ENCODE peak calls at places on chromosomes 13 and 19, in seven cellular contexts. One of them, this sample, is unnamed.

GRCh38 chr19:5967994-5968430 is 9.9 kb downstream of the RANBP3 start:
- DNase-seq in DND-41: peak
- DNase-seq in cardiac muscle cell: peak
- DNase-seq in SJSA1: peak
- DNase-seq in uterus: peak
- DNase-seq in pancreas: peak
- DNase-seq in GM23338: peak
- DNase-seq in this sample: no peak

GRCh38 chr19:1752757-1753728 is at the start of gene ONECUT3:
- DNase-seq in DND-41: no peak
- DNase-seq in cardiac muscle cell: no peak
- DNase-seq in SJSA1: no peak
- DNase-seq in uterus: no peak
- DNase-seq in pancreas: no peak
- DNase-seq in GM23338: no peak
- DNase-seq in this sample: no peak

GRCh38 chr19:37227996-37228395 is 10.0 kb downstream of the ZNF383 start:
- DNase-seq in DND-41: peak
- DNase-seq in cardiac muscle cell: no peak
- DNase-seq in SJSA1: no peak
- DNase-seq in uterus: no peak
- DNase-seq in pancreas: no peak
- DNase-seq in GM23338: peak
- DNase-seq in this sample: no peak

GRCh38 chr19:4523306-4524110 is 5.2 kb upstream of the PLIN4 start:
- DNase-seq in DND-41: no peak
- DNase-seq in cardiac muscle cell: peak
- DNase-seq in SJSA1: no peak
- DNase-seq in uterus: no peak
- DNase-seq in pancreas: no peak
- DNase-seq in GM23338: peak
- DNase-seq in this sample: no peak

GRCh38 chr13:111367340-111367739 is 46.9 kb downstream of the TEX29 start:
- DNase-seq in DND-41: no peak
- DNase-seq in cardiac muscle cell: no peak
- DNase-seq in SJSA1: peak
- DNase-seq in uterus: no peak
- DNase-seq in pancreas: no peak
- DNase-seq in GM23338: no peak
- DNase-seq in this sample: no peak

GRCh38 chr13:34137200-34137599 is 319.3 kb downstream of the RFC3 start:
- DNase-seq in DND-41: no peak
- DNase-seq in cardiac muscle cell: no peak
- DNase-seq in SJSA1: no peak
- DNase-seq in uterus: no peak
- DNase-seq in pancreas: no peak
- DNase-seq in GM23338: no peak
- DNase-seq in this sample: no peak

GRCh38 chr13:113084094-113084942 is 21.3 kb upstream of the F7 start:
- DNase-seq in DND-41: no peak
- DNase-seq in cardiac muscle cell: no peak
- DNase-seq in SJSA1: no peak
- DNase-seq in uterus: no peak
- DNase-seq in pancreas: no peak
- DNase-seq in GM23338: peak
- DNase-seq in this sample: peak

GRCh38 chr19:12792048-12792852 is 964 bp downstream of the JUNB start:
- DNase-seq in DND-41: peak
- DNase-seq in cardiac muscle cell: peak
- DNase-seq in SJSA1: peak
- DNase-seq in uterus: peak
- DNase-seq in pancreas: peak
- DNase-seq in GM23338: peak
- DNase-seq in this sample: peak

GRCh38 chr19:47045867-47046470 is 2.5 kb downstream of the TMEM160 start:
- DNase-seq in DND-41: no peak
- DNase-seq in cardiac muscle cell: no peak
- DNase-seq in SJSA1: no peak
- DNase-seq in uterus: no peak
- DNase-seq in pancreas: no peak
- DNase-seq in GM23338: no peak
- DNase-seq in this sample: no peak

GRCh38 chr19:21709464-21709863 is 57.9 kb downstream of the ZNF100 start:
- DNase-seq in DND-41: no peak
- DNase-seq in cardiac muscle cell: no peak
- DNase-seq in SJSA1: no peak
- DNase-seq in uterus: no peak
- DNase-seq in pancreas: no peak
- DNase-seq in GM23338: no peak
- DNase-seq in this sample: no peak

GRCh38 chr19:21699197-21699596 is 68.2 kb downstream of the ZNF100 start:
- DNase-seq in DND-41: no peak
- DNase-seq in cardiac muscle cell: no peak
- DNase-seq in SJSA1: no peak
- DNase-seq in uterus: no peak
- DNase-seq in pancreas: no peak
- DNase-seq in GM23338: peak
- DNase-seq in this sample: no peak

GRCh38 chr19:21707065-21707464 is 60.3 kb downstream of the ZNF100 start:
- DNase-seq in DND-41: no peak
- DNase-seq in cardiac muscle cell: no peak
- DNase-seq in SJSA1: no peak
- DNase-seq in uterus: no peak
- DNase-seq in pancreas: no peak
- DNase-seq in GM23338: no peak
- DNase-seq in this sample: no peak

GRCh38 chr19:21705393-21705792 is 62.0 kb downstream of the ZNF100 start:
- DNase-seq in DND-41: no peak
- DNase-seq in cardiac muscle cell: no peak
- DNase-seq in SJSA1: no peak
- DNase-seq in uterus: no peak
- DNase-seq in pancreas: no peak
- DNase-seq in GM23338: peak
- DNase-seq in this sample: no peak

GRCh38 chr19:21704320-21704719 is 63.1 kb downstream of the ZNF100 start:
- DNase-seq in DND-41: no peak
- DNase-seq in cardiac muscle cell: no peak
- DNase-seq in SJSA1: no peak
- DNase-seq in uterus: no peak
- DNase-seq in pancreas: no peak
- DNase-seq in GM23338: peak
- DNase-seq in this sample: no peak
- H3K27ac ChIP-seq in DND-41: no peak
- H3K27ac ChIP-seq in cardiac muscle cell: no peak
- H3K27ac ChIP-seq in SJSA1: no peak
- H3K27ac ChIP-seq in uterus: no peak
- H3K27ac ChIP-seq in pancreas: no peak
- H3K27ac ChIP-seq in GM23338: peak
- H3K27ac ChIP-seq in this sample: no peak

DNA sequence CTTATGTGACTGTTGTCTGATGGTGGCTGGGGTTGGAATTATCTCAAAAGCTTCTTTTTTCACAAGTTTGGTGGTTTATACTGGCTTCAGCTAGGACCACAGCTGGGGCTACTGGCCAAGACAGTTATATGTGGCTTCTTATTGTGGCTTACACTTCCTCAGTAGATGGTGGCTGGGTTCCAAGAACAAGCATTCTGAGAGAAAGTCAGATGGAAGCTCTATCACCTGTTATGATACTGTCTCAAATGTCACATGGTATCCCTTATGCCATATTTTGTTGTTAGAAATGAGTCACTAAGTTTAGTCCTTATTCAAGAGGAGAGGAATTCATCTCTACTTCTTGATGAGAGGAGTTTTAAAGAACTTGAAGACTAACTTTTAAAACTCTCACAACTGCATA is 41.6 kb downstream of the NDFIP2 start:
- DNase-seq in DND-41: peak
- DNase-seq in cardiac muscle cell: peak
- DNase-seq in SJSA1: no peak
- DNase-seq in uterus: no peak
- DNase-seq in pancreas: no peak
- DNase-seq in GM23338: no peak
- DNase-seq in this sample: no peak
- H3K4me3 ChIP-seq in DND-41: peak
- H3K4me3 ChIP-seq in cardiac muscle cell: no peak
- H3K4me3 ChIP-seq in SJSA1: no peak
- H3K4me3 ChIP-seq in uterus: no peak
- H3K4me3 ChIP-seq in pancreas: no peak
- H3K4me3 ChIP-seq in GM23338: no peak
- H3K4me3 ChIP-seq in this sample: no peak

GRCh38 chr19:8503506-8503905 is 1.1 kb upstream of the PRAM1 start:
- DNase-seq in DND-41: no peak
- DNase-seq in cardiac muscle cell: no peak
- DNase-seq in SJSA1: no peak
- DNase-seq in uterus: no peak
- DNase-seq in pancreas: no peak
- DNase-seq in GM23338: no peak
- DNase-seq in this sample: no peak

GRCh38 chr19:8510589-8511115 is 3.3 kb downstream of the ZNF414 start:
- DNase-seq in DND-41: no peak
- DNase-seq in cardiac muscle cell: no peak
- DNase-seq in SJSA1: no peak
- DNase-seq in uterus: no peak
- DNase-seq in pancreas: no peak
- DNase-seq in GM23338: no peak
- DNase-seq in this sample: no peak

GRCh38 chr19:8505680-8506401 is 3.4 kb upstream of the PRAM1 start:
- DNase-seq in DND-41: peak
- DNase-seq in cardiac muscle cell: peak
- DNase-seq in SJSA1: peak
- DNase-seq in uterus: peak
- DNase-seq in pancreas: peak
- DNase-seq in GM23338: peak
- DNase-seq in this sample: peak

GRCh38 chr19:8504171-8504570 is 1.7 kb upstream of the PRAM1 start:
- DNase-seq in DND-41: no peak
- DNase-seq in cardiac muscle cell: no peak
- DNase-seq in SJSA1: no peak
- DNase-seq in uterus: no peak
- DNase-seq in pancreas: no peak
- DNase-seq in GM23338: no peak
- DNase-seq in this sample: no peak

GRCh38 chr19:8506402-8506957 is 4.0 kb upstream of the PRAM1 start:
- DNase-seq in DND-41: no peak
- DNase-seq in cardiac muscle cell: no peak
- DNase-seq in SJSA1: no peak
- DNase-seq in uterus: peak
- DNase-seq in pancreas: no peak
- DNase-seq in GM23338: peak
- DNase-seq in this sample: no peak
- H3K27ac ChIP-seq in DND-41: no peak
- H3K27ac ChIP-seq in cardiac muscle cell: peak
- H3K27ac ChIP-seq in SJSA1: no peak
- H3K27ac ChIP-seq in uterus: peak
- H3K27ac ChIP-seq in pancreas: peak
- H3K27ac ChIP-seq in GM23338: no peak
- H3K27ac ChIP-seq in this sample: no peak

GRCh38 chr13:32253911-32254399 is 61.2 kb downstream of the ZAR1L start:
- DNase-seq in DND-41: no peak
- DNase-seq in cardiac muscle cell: no peak
- DNase-seq in SJSA1: no peak
- DNase-seq in uterus: no peak
- DNase-seq in pancreas: peak
- DNase-seq in GM23338: no peak
- DNase-seq in this sample: no peak
- H3K4me3 ChIP-seq in DND-41: no peak
- H3K4me3 ChIP-seq in cardiac muscle cell: no peak
- H3K4me3 ChIP-seq in SJSA1: no peak
- H3K4me3 ChIP-seq in uterus: no peak
- H3K4me3 ChIP-seq in pancreas: no peak
- H3K4me3 ChIP-seq in GM23338: no peak
- H3K4me3 ChIP-seq in this sample: peak

DNA sequence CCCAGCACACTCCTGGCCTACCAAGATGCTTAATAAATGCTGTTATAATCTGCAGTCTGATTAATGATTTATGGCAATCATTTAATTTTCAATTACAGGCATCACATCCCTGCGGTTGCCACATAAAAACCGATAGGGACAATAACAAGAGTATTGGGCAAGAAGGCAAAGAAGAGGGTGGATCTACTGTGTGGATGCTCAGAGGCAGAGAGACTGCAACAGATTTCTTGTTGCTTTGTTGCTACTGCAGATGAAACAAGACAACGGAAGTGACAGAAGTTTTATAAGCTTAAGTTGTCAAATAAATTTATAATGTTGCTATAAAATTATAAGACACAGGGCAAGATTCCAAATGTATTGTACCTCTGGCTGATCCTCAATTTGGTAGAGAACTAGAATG is 154.8 kb downstream of the ABCC4 start:
- DNase-seq in DND-41: no peak
- DNase-seq in cardiac muscle cell: no peak
- DNase-seq in SJSA1: no peak
- DNase-seq in uterus: no peak
- DNase-seq in pancreas: no peak
- DNase-seq in GM23338: no peak
- DNase-seq in this sample: no peak
- H3K27ac ChIP-seq in DND-41: no peak
- H3K27ac ChIP-seq in cardiac muscle cell: no peak
- H3K27ac ChIP-seq in SJSA1: no peak
- H3K27ac ChIP-seq in uterus: no peak
- H3K27ac ChIP-seq in pancreas: no peak
- H3K27ac ChIP-seq in GM23338: no peak
- H3K27ac ChIP-seq in this sample: no peak

DNA sequence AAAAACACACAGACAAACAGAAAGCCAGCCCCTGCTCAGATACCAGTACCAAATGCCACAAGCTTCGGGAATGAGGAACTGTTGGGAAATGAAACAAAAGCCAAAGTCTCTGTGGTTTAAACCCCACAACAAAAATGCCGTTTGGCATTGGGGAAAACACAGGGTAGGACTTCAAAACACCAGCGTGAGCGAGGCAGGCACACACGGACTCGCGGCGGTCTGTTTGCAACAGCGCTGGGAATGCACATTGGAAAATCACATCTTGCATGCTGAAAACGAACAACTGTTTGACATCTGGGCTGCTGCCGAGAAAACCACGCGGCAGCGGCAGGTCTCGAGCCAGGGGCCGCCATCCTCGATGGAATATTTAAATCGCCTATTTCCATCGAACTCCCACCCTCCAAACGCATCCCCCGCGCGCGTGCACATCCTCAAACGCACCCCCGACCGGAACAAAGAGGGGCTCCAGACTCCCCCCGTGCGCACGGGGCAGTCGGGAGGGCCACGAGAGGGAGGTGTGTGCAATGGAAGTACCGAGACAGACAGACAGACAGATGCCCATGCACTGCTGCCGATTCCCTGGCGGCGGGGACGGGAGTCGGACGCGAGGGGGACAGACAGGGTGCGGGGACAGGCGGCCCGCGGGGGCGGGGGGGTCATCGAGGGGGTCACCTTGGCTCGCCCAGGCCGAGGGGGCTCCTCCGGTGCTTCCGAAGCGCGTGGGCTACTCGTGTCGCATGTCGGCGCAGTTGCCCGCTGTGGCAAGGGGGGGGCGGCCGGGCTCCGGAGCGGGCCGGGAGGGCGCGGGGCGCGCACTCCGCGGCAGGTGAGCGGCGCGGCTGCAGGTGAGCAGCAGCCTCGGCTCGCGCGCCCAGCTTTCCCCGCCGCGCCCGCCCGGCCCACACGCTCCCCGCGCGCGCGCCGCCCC is at the start of gene GPR12:
- DNase-seq in DND-41: no peak
- DNase-seq in cardiac muscle cell: peak
- DNase-seq in SJSA1: no peak
- DNase-seq in uterus: no peak
- DNase-seq in pancreas: no peak
- DNase-seq in GM23338: peak
- DNase-seq in this sample: no peak
- H3K4me3 ChIP-seq in DND-41: no peak
- H3K4me3 ChIP-seq in cardiac muscle cell: peak
- H3K4me3 ChIP-seq in SJSA1: no peak
- H3K4me3 ChIP-seq in uterus: no peak
- H3K4me3 ChIP-seq in pancreas: no peak
- H3K4me3 ChIP-seq in GM23338: peak
- H3K4me3 ChIP-seq in this sample: peak